ENCODE peak calls at places on chromosomes 13 and 19, in eight cellular contexts. S is pancreas; B is activated naive CD8-positive, alpha-beta T cell treated with anti-CD3 and anti-CD28 coated beads, Interleukin-2, amount 50 U/mL, for 24 hours; C is HEK293T; L is T-helper 1 cell; X is H54; Y is GM12865; W is H4. V is an unnamed sample.

GRCh38 chr19:10724573-10725071 is 6.7 kb downstream of the DNM2 start:
- DNase-seq in S (no peak), B (no peak), C (no peak), L (no peak), X (no peak), Y (no peak), W (no peak), V (no peak)

GRCh38 chr13:80382576-80382975 is 41.6 kb upstream of the SPRY2 start:
- DNase-seq in S (no peak), B (no peak), C (no peak), L (no peak), X (no peak), Y (no peak), W (no peak), V (no peak)

GRCh38 chr13:33352023-33352422 is 66.5 kb upstream of the STARD13 start:
- DNase-seq in S (no peak), B (no peak), C (no peak), L (no peak), X (no peak), Y (no peak), W (no peak), V (no peak)

GRCh38 chr13:76522083-76522755 is 364.0 kb downstream of the KCTD12 start:
- DNase-seq in S (no peak), B (no peak), C (peak; percentile 39), L (no peak), X (no peak), Y (no peak), W (no peak), V (no peak)

GRCh38 chr19:35710784-35711723 is 6.7 kb downstream of the ZBTB32 start:
- DNase-seq in S (no peak), B (peak; percentile 79), C (no peak), L (no peak), X (no peak), Y (peak; percentile 94), W (no peak), V (peak; percentile 45)

GRCh38 chr19:3229346-3229743 is 4.9 kb downstream of the CELF5 start:
- DNase-seq in S (no peak), B (no peak), C (no peak), L (no peak), X (no peak), Y (no peak), W (no peak), V (no peak)

GRCh38 chr19:31534786-31535185 is 185.6 kb upstream of the TSHZ3 start:
- DNase-seq in S (no peak), B (no peak), C (no peak), L (no peak), X (no peak), Y (no peak), W (no peak), V (no peak)

GRCh38 chr13:106599875-106600797 is 32.2 kb upstream of the ARGLU1 start:
- DNase-seq in S (no peak), B (no peak), C (no peak), L (no peak), X (no peak), Y (no peak), W (peak; percentile 12), V (no peak)

GRCh38 chr13:113655358-113656014 is 2.5 kb downstream of the ATP4B start:
- DNase-seq in S (no peak), B (no peak), C (no peak), L (no peak), X (no peak), Y (no peak), W (no peak), V (no peak)

GRCh38 chr19:38455031-38455430 is 21.5 kb downstream of the RYR1 start:
- DNase-seq in S (no peak), B (no peak), C (no peak), L (no peak), X (no peak), Y (no peak), W (no peak), V (no peak)

V was measured in activated CD4-positive, CD25-positive, alpha-beta regulatory T cell treated with anti-CD3 and anti-CD28 coated beads, Interleukin-2, amount 50 U/mL, for 16 hours.